ENCODE peak calls at places on chromosomes 4 and X, in five cellular contexts. E is IMR-90, A is thyroid gland, Y is GM12878, X is GM23338. W is an unnamed sample.

GRCh38 chr4:141768954-141769353 is 132.6 kb downstream of the IL15 start:
- DNase-seq in E (peak; percentile 86), A (no peak), Y (no peak), X (peak; percentile 5), W (no peak)

GRCh38 chrX:68072016-68072415 is 361.3 kb downstream of the OPHN1 start:
- DNase-seq in E (peak; percentile 40), A (no peak), Y (no peak), X (no peak), W (no peak)

GRCh38 chr4:99763635-99764101 is 53.0 kb upstream of the DAPP1 start:
- DNase-seq in E (peak; percentile 89), A (peak; percentile 39), Y (no peak), X (no peak), W (peak; percentile 79)

GRCh38 chr4:6062133-6062532 is 43.9 kb upstream of the C4orf50 start:
- DNase-seq in E (no peak), A (no peak), Y (no peak), X (no peak), W (no peak)

GRCh38 chr4:1763550-1764080 is 29.5 kb upstream of the FGFR3 start:
- DNase-seq in E (peak; percentile 22), A (peak; percentile 78), Y (no peak), X (no peak), W (peak; percentile 62)

GRCh38 chr4:4791299-4791798 is 68.1 kb upstream of the MSX1 start:
- DNase-seq in E (peak; percentile 8), A (no peak), Y (no peak), X (peak; percentile 19), W (no peak)

GRCh38 chr4:179344861-179345260 is 1902.6 kb upstream of the AGA start:
- DNase-seq in E (no peak), A (no peak), Y (no peak), X (no peak), W (no peak)

GRCh38 chr4:166174717-166175510 is 301.9 kb downstream of the TLL1 start:
- DNase-seq in E (no peak), A (no peak), Y (no peak), X (no peak), W (no peak)

GRCh38 chr4:143302526-143302925 is 34.1 kb upstream of the GAB1 start:
- DNase-seq in E (peak; percentile 13), A (no peak), Y (no peak), X (peak; percentile 24), W (peak; percentile 72)

GRCh38 chr4:165476214-165477098 is 97.6 kb downstream of the CPE start:
- DNase-seq in E (peak; percentile 2), A (peak; percentile 16), Y (no peak), X (no peak), W (no peak)

GRCh38 chr4:110616162-110617062 is 6.5 kb downstream of the PITX2 start:
- DNase-seq in E (no peak), A (no peak), Y (no peak), X (peak; percentile 60), W (no peak)

GRCh38 chr4:173519130-173520101 is 10.6 kb downstream of the HAND2 start:
- DNase-seq in E (no peak), A (no peak), Y (no peak), X (peak; percentile 45), W (peak; percentile 68)

GRCh38 chr4:138445098-138445497 is 202.9 kb upstream of the SLC7A11 start:
- DNase-seq in E (peak; percentile 12), A (no peak), Y (no peak), X (no peak), W (no peak)

GRCh38 chr4:128454281-128455075 is 166.9 kb upstream of the PGRMC2 start:
- DNase-seq in E (peak; percentile 97), A (peak; percentile 91), Y (peak; percentile 51), X (peak; percentile 95), W (peak; percentile 69)

GRCh38 chrX:52140020-52140419 is 44.7 kb upstream of the MAGED4 start:
- DNase-seq in E (no peak), A (no peak), Y (no peak), X (no peak), W (no peak)

GRCh38 chrX:155086202-155086840 is 15.0 kb downstream of the BRCC3 start:
- DNase-seq in E (peak; percentile 12), A (peak; percentile 30), Y (no peak), X (peak; percentile 72), W (peak; percentile 44)

GRCh38 chr4:19675172-19675811 is 576.4 kb upstream of the SLIT2 start:
- DNase-seq in E (peak; percentile 49), A (peak; percentile 75), Y (no peak), X (no peak), W (peak; percentile 43)

GRCh38 chr4:8726344-8726851 is 133.8 kb downstream of the CPZ start:
- DNase-seq in E (no peak), A (no peak), Y (no peak), X (no peak), W (no peak)

GRCh38 chrX:47232803-47233332 is at the start of gene USP11:
- DNase-seq in E (peak; percentile 51), A (peak; percentile 30), Y (no peak), X (peak; percentile 64), W (peak; percentile 75)

GRCh38 chr4:60216752-60217151 is 983.4 kb upstream of the ADGRL3 start:
- DNase-seq in E (peak; percentile 5), A (no peak), Y (no peak), X (no peak), W (no peak)

GRCh38 chr4:75107703-75108612 is 175.0 kb downstream of the PARM1 start:
- DNase-seq in E (no peak), A (no peak), Y (no peak), X (no peak), W (no peak)

GRCh38 chrX:65688403-65688881 is 21.0 kb downstream of the MSN start:
- DNase-seq in E (peak; percentile 73), A (no peak), Y (peak; percentile 74), X (no peak), W (no peak)

GRCh38 chrX:153973127-153974002 is 811 bp downstream of the TMEM187 start:
- DNase-seq in E (no peak), A (no peak), Y (no peak), X (no peak), W (no peak)

GRCh38 chr4:185282968-185283367 is 73.6 kb downstream of the SNX25 start:
- DNase-seq in E (peak; percentile 28), A (peak; percentile 49), Y (no peak), X (peak; percentile 37), W (no peak)
- TF ChIP-seq CTCF in E (no peak), A (no peak), Y (no peak), X (no peak), W (no peak)

GRCh38 chr4:40199999-40200880 is 3.4 kb downstream of the RHOH start:
- DNase-seq in E (peak; percentile 23), A (no peak), Y (peak; percentile 93), X (no peak), W (no peak)

GRCh38 chr4:40202474-40202873 is 5.6 kb downstream of the RHOH start:
- DNase-seq in E (no peak), A (no peak), Y (no peak), X (no peak), W (no peak)

GRCh38 chr4:40201898-40202297 is 5.1 kb downstream of the RHOH start:
- DNase-seq in E (no peak), A (no peak), Y (no peak), X (no peak), W (no peak)

GRCh38 chr4:40199179-40199670 is 2.4 kb downstream of the RHOH start:
- DNase-seq in E (no peak), A (no peak), Y (no peak), X (no peak), W (no peak)

GRCh38 chr4:40200881-40201797 is 4.3 kb downstream of the RHOH start:
- DNase-seq in E (peak; percentile 82), A (no peak), Y (no peak), X (no peak), W (no peak)
- H3K4me3 ChIP-seq in E (no peak overlapping the region), A (no peak overlapping the region), Y (peak overlapping the region; percentile 88), X (no peak overlapping the region), W (no peak overlapping the region)

GRCh38 chr4:152779513-152780266 is at the start of the genes ARFIP1 and TIGD4:
- DNase-seq in E (peak; percentile 96), A (peak; percentile 98), Y (peak; percentile 90), X (peak; percentile 98), W (peak; percentile 99)

GRCh38 chr4:152777488-152777887 is 2.0 kb downstream of the TIGD4 start:
- DNase-seq in E (no peak), A (no peak), Y (no peak), X (no peak), W (no peak)

GRCh38 chr4:152780267-152780811 is 585 bp downstream of the ARFIP1 start:
- DNase-seq in E (peak; percentile 22), A (peak; percentile 3), Y (no peak), X (peak; percentile 37), W (no peak)

GRCh38 chr4:152776352-152776751 is 3.2 kb downstream of the TIGD4 start:
- DNase-seq in E (peak; percentile 18), A (no peak), Y (no peak), X (no peak), W (no peak)

DNA sequence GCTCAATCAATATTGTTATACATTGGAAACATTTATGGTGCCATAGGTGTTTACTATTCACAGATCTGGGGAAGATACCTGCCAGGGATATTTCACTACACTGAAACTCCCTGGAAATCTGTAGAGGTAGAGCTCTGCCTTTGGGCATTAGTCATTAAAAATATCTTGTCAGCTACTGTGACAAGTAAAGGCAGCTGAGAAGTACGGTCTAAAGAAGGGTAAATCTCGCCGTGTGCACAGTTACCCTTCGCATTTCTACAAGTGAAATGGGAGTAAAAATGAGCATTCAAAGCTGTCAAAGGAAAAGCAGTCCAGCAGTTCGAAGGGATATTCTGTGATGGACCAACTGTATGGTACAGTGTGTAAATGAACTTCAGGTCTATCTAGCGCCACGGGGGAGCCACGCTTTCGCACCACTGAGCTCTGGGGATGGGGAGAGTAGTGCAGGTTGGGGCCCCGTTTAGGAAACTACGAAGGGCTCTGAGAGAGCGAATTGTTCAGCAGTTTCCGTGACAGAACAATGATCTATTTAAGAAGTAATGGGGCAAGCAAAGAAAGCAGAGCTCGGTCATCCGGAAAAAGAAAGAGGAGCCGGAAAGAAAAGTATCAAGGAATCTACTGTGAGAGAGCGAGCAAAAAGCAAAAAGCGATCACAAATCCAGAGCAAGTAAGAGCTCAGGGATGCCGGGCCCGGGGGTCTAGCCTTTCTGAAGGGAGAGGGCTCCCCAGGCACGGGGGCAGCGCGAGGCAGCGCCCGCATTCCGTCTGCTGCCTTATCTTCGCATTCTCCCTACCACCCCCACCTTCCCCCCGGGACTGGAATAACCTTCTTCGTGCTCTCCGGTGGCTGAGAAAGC is 646 bp downstream of the TIGD4 start:
- DNase-seq in E (peak; percentile 3), A (peak; percentile 5), Y (no peak), X (peak; percentile 65), W (peak; percentile 23)
- TF ChIP-seq CTCF in E (no peak), A (no peak), Y (no peak), X (no peak), W (no peak)

GRCh38 chr4:146675171-146675570 is 36.5 kb downstream of the POU4F2 start:
- DNase-seq in E (no peak), A (no peak), Y (no peak), X (no peak), W (no peak)
- H3K4me3 ChIP-seq in E (no peak overlapping the region), A (no peak overlapping the region), Y (no peak overlapping the region), X (no peak overlapping the region), W (no peak overlapping the region)